ENCODE peak calls at places on chromosomes 1 and 21, in ten cellular contexts. N is A549, U is ovary, A is body of pancreas, C is uterus, Z is endothelial cell of umbilical vein, L is K562, W is Peyer's patch, M is suprapubic skin, G is transverse colon. F is an unnamed sample.
A peak's percentile ranks its signal among the peaks of the same experiment; 100 is the strongest.

GRCh38 chr1:185308126-185308525 is 8.9 kb downstream of the IVNS1ABP start:
- DNase-seq in N (no peak), U (no peak), A (no peak), C (no peak), Z (no peak), L (no peak), W (no peak), M (no peak), G (no peak), F (no peak)

GRCh38 chr1:43936470-43937151 is 3.0 kb downstream of the ARTN start:
- DNase-seq in N (no peak), U (no peak), A (peak; percentile 60), C (no peak), Z (peak; percentile 16), L (no peak), W (no peak), M (no peak), G (peak; percentile 54), F (no peak)

GRCh38 chr1:67371681-67372080 is 58.5 kb downstream of the SERBP1 start:
- DNase-seq in N (no peak), U (no peak), A (no peak), C (no peak), Z (no peak), L (no peak), W (no peak), M (no peak), G (no peak), F (no peak)

GRCh38 chr21:41558842-41559241 is 50.9 kb upstream of the TMPRSS2 start:
- DNase-seq in N (no peak), U (no peak), A (no peak), C (no peak), Z (no peak), L (no peak), W (no peak), M (no peak), G (no peak), F (no peak)

GRCh38 chr21:43364851-43365424 is 62.0 kb downstream of the SIK1 start:
- DNase-seq in N (no peak), U (peak; percentile 32), A (no peak), C (no peak), Z (no peak), L (no peak), W (no peak), M (no peak), G (no peak), F (no peak)

GRCh38 chr1:97138515-97139032 is 417.0 kb downstream of the PTBP2 start:
- DNase-seq in N (no peak), U (no peak), A (no peak), C (no peak), Z (no peak), L (no peak), W (no peak), M (no peak), G (no peak), F (no peak)

GRCh38 chr1:161032409-161032808 is 6.4 kb downstream of the TSTD1 start:
- DNase-seq in N (no peak), U (no peak), A (no peak), C (no peak), Z (no peak), L (no peak), W (no peak), M (no peak), G (no peak), F (no peak)

GRCh38 chr1:160163612-160164011 is 12.2 kb downstream of the ATP1A4 start:
- DNase-seq in N (no peak), U (no peak), A (no peak), C (no peak), Z (no peak), L (peak; percentile 37), W (no peak), M (no peak), G (no peak), F (no peak)

GRCh38 chr1:228794173-228794572 is 58.9 kb downstream of the RHOU start:
- DNase-seq in N (no peak), U (no peak), A (no peak), C (no peak), Z (no peak), L (no peak), W (no peak), M (no peak), G (no peak), F (no peak)

GRCh38 chr1:234315091-234315541 is 58.1 kb upstream of the COA6 start:
- DNase-seq in N (no peak), U (no peak), A (no peak), C (no peak), Z (peak; percentile 67), L (no peak), W (no peak), M (no peak), G (no peak), F (no peak)

DNA sequence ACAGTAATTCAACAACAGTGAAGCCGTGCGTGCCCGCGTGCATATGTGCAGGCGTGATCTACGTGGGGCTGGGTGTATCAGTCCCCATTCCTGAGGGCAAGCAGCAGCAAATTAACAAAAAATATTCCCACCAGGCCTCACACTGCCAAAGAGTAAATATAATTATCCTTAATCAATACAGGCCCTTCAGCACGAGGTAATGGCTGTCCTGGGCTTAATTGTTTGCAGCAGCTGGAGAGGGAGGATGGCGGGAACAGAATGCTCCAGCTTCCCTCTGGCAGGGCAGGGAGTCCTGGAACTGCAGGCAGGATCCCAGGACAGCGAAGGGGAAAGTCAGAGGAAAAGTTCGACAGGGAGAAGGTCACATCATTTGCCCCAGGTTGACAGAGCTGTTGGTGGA is 91.8 kb downstream of the DDX20 start:
- DNase-seq in N (no peak), U (no peak), A (no peak), C (no peak), Z (no peak), L (no peak), W (no peak), M (no peak), G (no peak), F (no peak)
- TF ChIP-seq CTCF in N (no peak), U (no peak), A (no peak), C (no peak), Z (no peak), L (no peak), W (no peak), M (no peak), G (no peak), F (no peak)

GRCh38 chr1:223248001-223248786 is 105.1 kb upstream of the TLR5 start:
- DNase-seq in N (no peak), U (no peak), A (peak; percentile 48), C (no peak), Z (no peak), L (no peak), W (no peak), M (no peak), G (no peak), F (no peak)
- TF ChIP-seq POLR2A in N (no peak), U (no peak), A (no peak), C (no peak), Z (no peak), L (no peak), W (no peak), M (no peak), G (no peak), F (no peak)

GRCh38 chr1:51297401-51298321 is 32.7 kb downstream of the TTC39A start:
- DNase-seq in N (no peak), U (no peak), A (peak; percentile 28), C (no peak), Z (no peak), L (no peak), W (peak; percentile 69), M (peak; percentile 72), G (peak; percentile 42), F (no peak)
- H3K4me3 ChIP-seq in N (no peak overlapping the region), U (peak overlapping the region; percentile 36), A (no peak overlapping the region), C (peak overlapping the region; percentile 35), Z (no peak overlapping the region), L (no peak overlapping the region), W (peak overlapping the region; percentile 45), M (peak overlapping the region; percentile 49), G (peak overlapping the region; percentile 42), F (peak overlapping the region; percentile 71)

DNA sequence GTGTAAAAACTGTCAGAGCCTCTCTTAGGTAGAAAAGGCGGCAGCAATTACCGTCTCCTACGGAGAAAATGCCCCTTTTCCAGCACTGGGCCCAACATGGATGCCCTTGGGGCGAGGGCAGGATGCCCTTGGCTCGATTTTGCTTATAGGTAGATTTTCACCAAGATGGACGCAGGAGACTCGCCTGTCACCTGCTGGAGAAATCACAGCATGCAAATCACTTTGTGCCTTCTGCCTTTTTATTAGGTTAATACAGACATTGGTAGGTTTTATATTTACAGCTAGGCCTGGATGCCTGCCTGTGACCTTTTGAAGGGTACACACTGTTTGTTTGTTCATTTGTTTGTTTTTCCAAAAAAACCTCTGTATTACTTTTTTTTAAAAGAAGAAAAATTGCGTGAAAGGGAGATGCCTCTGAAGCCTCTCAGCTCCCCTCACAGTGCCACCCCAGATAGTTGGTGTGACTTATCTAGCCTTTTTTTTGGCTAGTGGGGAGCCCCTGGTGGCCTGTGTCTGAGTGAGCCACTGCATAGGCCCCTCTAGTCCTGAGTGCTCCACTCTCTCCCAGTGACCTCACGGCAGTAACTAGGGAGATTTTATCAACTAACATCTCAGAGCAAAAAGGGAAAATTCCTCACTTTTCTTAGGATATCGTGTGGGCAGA is 2.5 kb downstream of the ATP1B1 start:
- DNase-seq in N (no peak), U (no peak), A (no peak), C (no peak), Z (no peak), L (no peak), W (peak; percentile 60), M (no peak), G (peak; percentile 66), F (peak; percentile 65)
- TF ChIP-seq CTCF in N (peak; percentile 27), U (peak; percentile 14), A (peak; percentile 36), C (peak; percentile 25), Z (no peak), L (peak; percentile 30), W (peak; percentile 11), M (peak; percentile 8), G (peak; percentile 27), F (peak; percentile 54)

GRCh38 chr1:175192630-175193338 is at the start of gene KIAA0040:
- DNase-seq in N (peak; percentile 63), U (peak; percentile 69), A (peak; percentile 94), C (peak; percentile 75), Z (peak; percentile 62), L (peak; percentile 87), W (peak; percentile 86), M (peak; percentile 86), G (peak; percentile 83), F (peak; percentile 53)
- TF ChIP-seq POLR2A in N (no peak), U (no peak), A (peak; percentile 63), C (peak; percentile 29), Z (no peak), L (no peak), W (peak; percentile 47), M (no peak), G (peak; percentile 72), F (peak; percentile 10)

F was measured in gastrocnemius medialis.